ENCODE peak calls at places on chromosomes 16 and 17, in ten cellular contexts. T is kidney tubule cell; U is NCI-H526 treated with DMSO at 0.1 percent for 48 hours; D is activated T-cell treated with anti-CD3 and anti-CD28 coated beads for 1 hour; I is stimulated activated CD8-positive, alpha-beta memory T cell treated with anti-CD3 and anti-CD28 coated beads, Interleukin-4, amount 100 ng/mL, for 1 hour; X is germinal center; R is left cardiac atrium; C is cardiac fibroblast; Y is gastrocnemius medialis; H is GM19239. E is an unnamed sample.

GRCh38 chr17:6641374-6641818 is 536 bp downstream of the TXNDC17 start:
- DNase-seq in T (no peak), U (no peak), D (no peak), I (no peak), X (no peak), R (no peak), C (no peak), Y (no peak), H (no peak), E (no peak)

GRCh38 chr17:82753201-82753464 is 1.3 kb downstream of the TBCD start:
- DNase-seq in T (no peak), U (no peak), D (no peak), I (no peak), X (no peak), R (no peak), C (no peak), Y (no peak), H (no peak), E (no peak)

GRCh38 chr17:8799001-8799850 is at the start of gene MFSD6L:
- DNase-seq in T (peak), U (peak), D (no peak), I (no peak), X (no peak), R (no peak), C (peak), Y (no peak), H (no peak), E (peak)

GRCh38 chr16:30623558-30624283 is 13.5 kb upstream of the ZNF689 start:
- DNase-seq in T (no peak), U (no peak), D (no peak), I (no peak), X (no peak), R (no peak), C (no peak), Y (no peak), H (no peak), E (no peak)

GRCh38 chr16:10971560-10971961 is 27.2 kb downstream of the CLEC16A start:
- DNase-seq in T (peak), U (peak), D (no peak), I (no peak), X (peak), R (no peak), C (peak), Y (peak), H (no peak), E (peak)

GRCh38 chr17:7561589-7562207 is at the start of gene SENP3:
- DNase-seq in T (peak), U (no peak), D (peak), I (peak), X (peak), R (peak), C (peak), Y (peak), H (peak), E (peak)

GRCh38 chr17:41467546-41467945 is 360 bp upstream of the KRT32 start:
- DNase-seq in T (no peak), U (no peak), D (no peak), I (no peak), X (no peak), R (no peak), C (peak), Y (no peak), H (no peak), E (no peak)

GRCh38 chr16:88617268-88618031 is 20.9 kb upstream of the IL17C start:
- DNase-seq in T (no peak), U (no peak), D (no peak), I (no peak), X (no peak), R (no peak), C (no peak), Y (no peak), H (no peak), E (no peak)

GRCh38 chr16:997440-998051 is 16.0 kb downstream of the SOX8 start:
- DNase-seq in T (peak), U (no peak), D (peak), I (no peak), X (no peak), R (peak), C (peak), Y (no peak), H (no peak), E (no peak)

GRCh38 chr17:17358060-17358751 is 55.0 kb downstream of the NT5M start:
- DNase-seq in T (no peak), U (no peak), D (no peak), I (no peak), X (no peak), R (no peak), C (no peak), Y (no peak), H (no peak), E (peak)

GRCh38 chr16:85058909-85059308 is 31.3 kb downstream of the KIAA0513 start:
- DNase-seq in T (no peak), U (no peak), D (no peak), I (no peak), X (no peak), R (no peak), C (no peak), Y (no peak), H (no peak), E (no peak)

GRCh38 chr16:50584033-50584722 is 36.0 kb downstream of the NKD1 start:
- DNase-seq in T (no peak), U (no peak), D (no peak), I (no peak), X (no peak), R (peak), C (no peak), Y (no peak), H (peak), E (peak)

GRCh38 chr16:50297301-50298074 is 31.1 kb downstream of the ADCY7 start:
- DNase-seq in T (no peak), U (no peak), D (no peak), I (no peak), X (no peak), R (no peak), C (no peak), Y (peak), H (no peak), E (peak)

GRCh38 chr17:57954421-57955182 is 610 bp downstream of the CUEDC1 start:
- DNase-seq in T (peak), U (peak), D (no peak), I (no peak), X (no peak), R (peak), C (peak), Y (peak), H (no peak), E (no peak)

GRCh38 chr17:82152556-82153294 is 54.7 kb upstream of the FASN start:
- DNase-seq in T (no peak), U (no peak), D (no peak), I (no peak), X (no peak), R (no peak), C (no peak), Y (peak), H (no peak), E (no peak)

GRCh38 chr16:13968835-13969234 is 48.9 kb downstream of the ERCC4 start:
- DNase-seq in T (no peak), U (no peak), D (no peak), I (no peak), X (no peak), R (no peak), C (no peak), Y (no peak), H (no peak), E (no peak)

GRCh38 chr17:38750312-38751121 is 2.0 kb upstream of the PSMB3 start:
- DNase-seq in T (peak), U (peak), D (no peak), I (no peak), X (no peak), R (no peak), C (no peak), Y (no peak), H (no peak), E (no peak)

GRCh38 chr16:11180489-11180888 is 75.5 kb downstream of the SOCS1 start:
- DNase-seq in T (no peak), U (no peak), D (no peak), I (no peak), X (no peak), R (no peak), C (no peak), Y (peak), H (no peak), E (no peak)

GRCh38 chr16:65754799-65755691 is 611.4 kb upstream of the CDH5 start:
- DNase-seq in T (no peak), U (no peak), D (no peak), I (no peak), X (no peak), R (peak), C (peak), Y (no peak), H (no peak), E (no peak)

GRCh38 chr16:12542818-12543699 is 260.6 kb downstream of the CPPED1 start:
- DNase-seq in T (no peak), U (no peak), D (no peak), I (no peak), X (no peak), R (no peak), C (no peak), Y (peak), H (no peak), E (no peak)

GRCh38 chr17:66371561-66371960 is 69.1 kb downstream of the PRKCA start:
- DNase-seq in T (no peak), U (no peak), D (no peak), I (no peak), X (no peak), R (no peak), C (no peak), Y (no peak), H (no peak), E (no peak)

GRCh38 chr16:70688266-70688742 is 2.5 kb upstream of the MTSS2 start:
- DNase-seq in T (no peak), U (no peak), D (no peak), I (no peak), X (no peak), R (no peak), C (peak), Y (peak), H (no peak), E (no peak)

GRCh38 chr16:72705806-72706205 is 342.1 kb downstream of the ZFHX3 start:
- DNase-seq in T (no peak), U (no peak), D (no peak), I (no peak), X (no peak), R (no peak), C (no peak), Y (no peak), H (no peak), E (no peak)

GRCh38 chr17:81492202-81492601 is 20.4 kb downstream of the ACTG1 start:
- DNase-seq in T (no peak), U (no peak), D (no peak), I (no peak), X (no peak), R (no peak), C (no peak), Y (no peak), H (no peak), E (no peak)

GRCh38 chr17:16449121-16449570 is 33.8 kb downstream of the TRPV2 start:
- DNase-seq in T (no peak), U (no peak), D (no peak), I (no peak), X (no peak), R (no peak), C (no peak), Y (no peak), H (no peak), E (no peak)